ENCODE peak calls at places on chromosomes 16 and 17, in four cellular contexts. One of them, this sample, is unnamed.

GRCh38 chr17:48908853-48909394 is 717 bp downstream of the UBE2Z start:
- DNase-seq in K562: peak
- DNase-seq in GM12878: peak
- DNase-seq in HepG2: peak
- DNase-seq in this sample: peak

GRCh38 chr16:3824121-3824795 is 56.3 kb downstream of the CREBBP start:
- DNase-seq in K562: no peak
- DNase-seq in GM12878: no peak
- DNase-seq in HepG2: no peak
- DNase-seq in this sample: peak

GRCh38 chr17:33981713-33982601 is 273.1 kb upstream of the CCL2 start:
- DNase-seq in K562: no peak
- DNase-seq in GM12878: no peak
- DNase-seq in HepG2: no peak
- DNase-seq in this sample: no peak

GRCh38 chr16:57668630-57669475 is 747 bp downstream of the ADGRG3 start:
- DNase-seq in K562: no peak
- DNase-seq in GM12878: no peak
- DNase-seq in HepG2: no peak
- DNase-seq in this sample: no peak

GRCh38 chr16:29717113-29717512 is 28.7 kb downstream of the C16orf54 start:
- DNase-seq in K562: no peak
- DNase-seq in GM12878: no peak
- DNase-seq in HepG2: no peak
- DNase-seq in this sample: no peak

GRCh38 chr17:48444531-48445247 is 14.7 kb upstream of the SKAP1 start:
- DNase-seq in K562: no peak
- DNase-seq in GM12878: no peak
- DNase-seq in HepG2: no peak
- DNase-seq in this sample: no peak

GRCh38 chr16:5054876-5055865 is 10.6 kb downstream of the C16orf89 start:
- DNase-seq in K562: no peak
- DNase-seq in GM12878: no peak
- DNase-seq in HepG2: no peak
- DNase-seq in this sample: no peak

GRCh38 chr16:58488531-58488930 is 11.4 kb upstream of the NDRG4 start:
- DNase-seq in K562: peak
- DNase-seq in GM12878: no peak
- DNase-seq in HepG2: no peak
- DNase-seq in this sample: no peak

GRCh38 chr16:87412371-87412995 is 20.3 kb downstream of the MAP1LC3B start:
- DNase-seq in K562: no peak
- DNase-seq in GM12878: no peak
- DNase-seq in HepG2: no peak
- DNase-seq in this sample: no peak

GRCh38 chr16:15827299-15827698 is 29.5 kb downstream of the MYH11 start:
- DNase-seq in K562: no peak
- DNase-seq in GM12878: no peak
- DNase-seq in HepG2: no peak
- DNase-seq in this sample: no peak

GRCh38 chr16:24504467-24505345 is 34.7 kb upstream of the RBBP6 start:
- DNase-seq in K562: peak
- DNase-seq in GM12878: peak
- DNase-seq in HepG2: peak
- DNase-seq in this sample: peak

GRCh38 chr17:57946798-57947358 is 8.3 kb downstream of the CUEDC1 start:
- DNase-seq in K562: peak
- DNase-seq in GM12878: peak
- DNase-seq in HepG2: peak
- DNase-seq in this sample: no peak

DNA sequence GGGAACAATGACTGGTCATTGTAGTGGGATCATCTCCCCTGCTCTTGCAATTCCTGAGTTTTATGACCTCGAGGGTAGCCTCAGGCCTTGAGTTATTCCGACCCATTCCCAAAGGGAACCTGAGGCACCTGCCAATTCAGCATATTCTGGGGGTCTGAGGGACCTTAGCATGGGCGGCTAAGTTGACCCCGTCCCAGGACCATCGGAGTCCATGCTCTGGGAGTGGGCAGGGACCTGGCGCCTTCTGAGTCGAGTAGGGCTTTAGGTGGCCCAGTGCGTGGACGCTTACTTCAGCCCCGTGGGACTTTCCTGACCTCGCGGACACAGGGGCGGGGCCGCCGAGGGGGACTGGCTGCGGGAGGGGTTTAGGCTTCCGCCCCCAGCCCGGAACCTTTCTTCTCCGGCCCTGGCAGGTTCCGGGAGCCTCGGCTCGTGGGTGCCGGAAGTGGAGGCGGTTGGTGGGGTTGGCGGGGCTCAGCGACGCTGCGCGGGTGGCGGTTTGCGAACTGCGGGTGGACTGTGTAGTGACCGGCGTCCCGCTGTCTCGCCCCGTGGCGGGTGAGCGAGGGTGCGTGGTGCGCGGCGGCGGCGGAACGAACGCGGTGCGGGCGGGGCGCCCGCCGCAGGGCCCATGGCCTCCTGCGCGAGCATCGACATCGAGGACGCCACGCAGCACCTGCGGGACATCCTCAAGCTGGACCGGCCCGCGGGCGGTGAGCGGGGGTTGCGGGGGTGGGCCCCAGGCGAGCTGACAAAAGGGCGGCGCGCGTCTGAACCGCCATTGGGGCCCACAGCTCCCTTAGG is at the start of gene EDC4:
- DNase-seq in K562: peak
- DNase-seq in GM12878: peak
- DNase-seq in HepG2: peak
- DNase-seq in this sample: no peak
- TF ChIP-seq EP300 in K562: peak
- TF ChIP-seq EP300 in GM12878: no peak
- TF ChIP-seq EP300 in HepG2: no peak
- TF ChIP-seq EP300 in this sample: no peak

DNA sequence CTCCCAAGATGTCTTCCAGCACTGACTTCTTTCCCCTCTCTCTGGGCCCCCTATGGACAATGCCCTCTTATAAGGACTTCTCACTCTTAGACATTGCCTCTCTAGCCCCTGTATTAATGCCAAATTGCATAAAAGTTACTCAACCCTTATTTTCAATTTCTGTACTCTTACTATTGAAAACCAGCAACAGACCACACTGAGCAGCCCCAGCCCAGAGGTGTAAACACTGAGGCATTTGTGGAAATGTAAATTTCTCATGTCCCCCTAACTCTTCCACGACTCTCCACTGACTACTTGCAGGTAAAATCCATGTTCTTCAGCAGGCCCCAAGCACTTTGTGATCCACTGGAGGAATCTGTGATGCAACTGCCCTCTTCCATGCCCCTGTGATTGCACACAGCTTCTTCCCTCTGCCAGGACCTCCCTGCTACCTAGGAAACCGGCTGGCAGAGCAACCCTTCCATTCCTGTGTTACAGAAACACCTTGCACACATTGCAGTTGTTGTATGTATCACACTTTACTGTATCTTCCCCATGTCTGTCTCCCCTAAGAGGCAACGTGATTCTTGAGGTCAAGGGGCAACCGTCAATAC is 4.4 kb downstream of the N4BP1 start:
- DNase-seq in K562: no peak
- DNase-seq in GM12878: no peak
- DNase-seq in HepG2: no peak
- DNase-seq in this sample: no peak
- TF ChIP-seq CBX5 in K562: no peak
- TF ChIP-seq CBX5 in GM12878: no peak
- TF ChIP-seq CBX5 in HepG2: no peak
- TF ChIP-seq CBX5 in this sample: no peak

GRCh38 chr17:8821446-8822105 is 22.4 kb upstream of the MFSD6L start:
- DNase-seq in K562: no peak
- DNase-seq in GM12878: no peak
- DNase-seq in HepG2: no peak
- DNase-seq in this sample: peak

GRCh38 chr17:8820311-8821010 is 21.3 kb upstream of the MFSD6L start:
- DNase-seq in K562: no peak
- DNase-seq in GM12878: no peak
- DNase-seq in HepG2: no peak
- DNase-seq in this sample: no peak

GRCh38 chr17:8822401-8823035 is 23.4 kb upstream of the MFSD6L start:
- DNase-seq in K562: no peak
- DNase-seq in GM12878: no peak
- DNase-seq in HepG2: no peak
- DNase-seq in this sample: peak

GRCh38 chr17:8825802-8826201 is 26.6 kb upstream of the MFSD6L start:
- DNase-seq in K562: no peak
- DNase-seq in GM12878: no peak
- DNase-seq in HepG2: no peak
- DNase-seq in this sample: no peak

GRCh38 chr17:8823279-8823678 is 24.1 kb upstream of the MFSD6L start:
- DNase-seq in K562: no peak
- DNase-seq in GM12878: no peak
- DNase-seq in HepG2: no peak
- DNase-seq in this sample: peak
- TF ChIP-seq EP300 in K562: no peak
- TF ChIP-seq EP300 in GM12878: no peak
- TF ChIP-seq EP300 in HepG2: no peak
- TF ChIP-seq EP300 in this sample: no peak

GRCh38 chr17:38898812-38899348 is 26.5 kb upstream of the LASP1NB start:
- DNase-seq in K562: peak
- DNase-seq in GM12878: peak
- DNase-seq in HepG2: no peak
- DNase-seq in this sample: no peak
- TF ChIP-seq CBX5 in K562: no peak
- TF ChIP-seq CBX5 in GM12878: peak
- TF ChIP-seq CBX5 in HepG2: no peak
- TF ChIP-seq CBX5 in this sample: no peak

GRCh38 chr16:27330542-27330941 is 16.8 kb downstream of the IL4R start:
- DNase-seq in K562: no peak
- DNase-seq in GM12878: no peak
- DNase-seq in HepG2: no peak
- DNase-seq in this sample: no peak
- TF ChIP-seq EP300 in K562: no peak
- TF ChIP-seq EP300 in GM12878: no peak
- TF ChIP-seq EP300 in HepG2: no peak
- TF ChIP-seq EP300 in this sample: no peak

GRCh38 chr17:43372273-43372911 is 26.4 kb upstream of the ARL4D start:
- DNase-seq in K562: no peak
- DNase-seq in GM12878: peak
- DNase-seq in HepG2: no peak
- DNase-seq in this sample: no peak
- TF ChIP-seq CBX5 in K562: no peak
- TF ChIP-seq CBX5 in GM12878: no peak
- TF ChIP-seq CBX5 in HepG2: no peak
- TF ChIP-seq CBX5 in this sample: no peak